ENCODE peak calls at places on chromosomes 4 and X, in five cellular contexts. D is sciatic nerve, R is PC-3, Q is T-helper 2 cell, E is neural crest cell. Z is an unnamed sample.

GRCh38 chrX:93649381-93649780 is 24.0 kb downstream of the NAP1L3 start:
- DNase-seq in D (no peak), Q (no peak), E (no peak), R (no peak), Z (no peak)

GRCh38 chr4:138034871-138035270 is 207.3 kb downstream of the SLC7A11 start:
- DNase-seq in Q (no peak), R (peak), D (no peak), E (no peak), Z (no peak)

GRCh38 chrX:50697691-50698090 is 116.3 kb downstream of the SHROOM4 start:
- DNase-seq in E (no peak), Q (no peak), R (peak), D (no peak), Z (no peak)

GRCh38 chr4:112284166-112284565 is 1.5 kb downstream of the TIFA start:
- DNase-seq in Q (no peak), D (no peak), R (peak), E (no peak), Z (no peak)

GRCh38 chr4:123043013-123043412 is 120.6 kb upstream of the NUDT6 start:
- DNase-seq in Q (no peak), R (no peak), E (no peak), D (no peak), Z (no peak)

GRCh38 chr4:167031534-167032156 is 202.6 kb downstream of the SPOCK3 start:
- DNase-seq in Q (no peak), E (no peak), D (no peak), R (peak), Z (no peak)

GRCh38 chrX:47224896-47225290 is 6.4 kb downstream of the CDK16 start:
- DNase-seq in E (no peak), D (no peak), Q (no peak), R (no peak), Z (no peak)

GRCh38 chr4:9800878-9801277 is 19.4 kb downstream of the DRD5 start:
- DNase-seq in Q (no peak), E (no peak), R (no peak), D (no peak), Z (peak)

GRCh38 chrX:56745019-56745418 is 16.0 kb downstream of the NBDY start:
- DNase-seq in R (peak), Q (no peak), E (no peak), D (no peak), Z (no peak)

GRCh38 chr4:188171551-188171950 is 32.3 kb downstream of the TRIML1 start:
- DNase-seq in E (no peak), R (peak), D (no peak), Q (no peak), Z (no peak)

GRCh38 chrX:65731684-65732289 is 64.3 kb downstream of the MSN start:
- DNase-seq in D (no peak), R (no peak), Q (no peak), E (no peak), Z (no peak)

GRCh38 chr4:67014592-67014991 is 530.7 kb downstream of the CENPC start:
- DNase-seq in R (no peak), E (no peak), D (no peak), Q (no peak), Z (no peak)

GRCh38 chr4:8451440-8452182 is 11.0 kb downstream of the TRMT44 start:
- DNase-seq in Q (no peak), E (no peak), R (no peak), D (no peak), Z (no peak)

GRCh38 chrX:13197961-13198761 is 121.7 kb downstream of the ATXN3L start:
- DNase-seq in R (peak), D (no peak), Q (no peak), E (no peak), Z (no peak)

GRCh38 chr4:139454111-139454600 is at the start of gene RAB33B:
- DNase-seq in Q (no peak), E (no peak), R (no peak), D (no peak), Z (no peak)

GRCh38 chr4:8110071-8110986 is 48.3 kb downstream of the ABLIM2 start:
- DNase-seq in E (peak), R (peak), D (no peak), Q (no peak), Z (no peak)

GRCh38 chr4:95285797-95286196 is 263.0 kb downstream of the UNC5C start:
- DNase-seq in E (no peak), D (no peak), R (no peak), Q (no peak), Z (no peak)

GRCh38 chr4:170088686-170089085 is 1.1 kb downstream of the AADAT start:
- DNase-seq in D (no peak), Q (no peak), E (no peak), R (no peak), Z (no peak)

GRCh38 chr4:114599231-114600065 is 841 bp downstream of the UGT8 start:
- DNase-seq in Q (no peak), R (no peak), E (peak), D (no peak), Z (no peak)